ENCODE peak calls at places on chromosomes 5 and 9, in eight cellular contexts. N is T-helper 2 cell; W is dermis microvascular lymphatic vessel endothelial cell; T is activated CD8-positive, alpha-beta memory T cell treated with anti-CD3 and anti-CD28 coated beads for 48 hours; E is iris pigment epithelial cell; Y is endothelial cell; R is activated CD4-positive, alpha-beta T cell treated with anti-CD3 and anti-CD28 coated beads, Interleukin-2, amount 10 ng/mL, durations not matched to agents 7 days and 5 days; U is kidney epithelial cell. V is an unnamed sample.

GRCh38 chr5:136776022-136776927 is 410.9 kb upstream of the TRPC7 start:
- DNase-seq in Y (no peak), W (no peak), T (no peak), R (no peak), N (no peak), E (peak), U (no peak), V (no peak)

GRCh38 chr5:29161897-29162296 is 2031.6 kb upstream of the CDH6 start:
- DNase-seq in U (no peak), R (no peak), N (no peak), Y (no peak), E (no peak), T (no peak), W (no peak), V (no peak)

GRCh38 chr5:74622944-74623343 is 17.6 kb downstream of the ENC1 start:
- DNase-seq in N (no peak), T (no peak), E (no peak), U (no peak), Y (no peak), W (no peak), R (no peak), V (no peak)

GRCh38 chr5:43874772-43875171 is 271.8 kb downstream of the NNT start:
- DNase-seq in W (peak), N (no peak), R (no peak), E (no peak), Y (no peak), T (no peak), U (no peak), V (no peak)

GRCh38 chr9:133507246-133507965 is 17.4 kb downstream of the MYMK start:
- DNase-seq in R (no peak), T (no peak), Y (no peak), W (no peak), U (no peak), N (no peak), E (no peak), V (no peak)

GRCh38 chr9:12856608-12857007 is 81.8 kb downstream of the LURAP1L start:
- DNase-seq in N (no peak), R (no peak), Y (no peak), T (no peak), E (no peak), U (no peak), W (no peak), V (no peak)

GRCh38 chr5:16192311-16192710 is 12.7 kb upstream of the MARCHF11 start:
- DNase-seq in N (no peak), W (no peak), Y (no peak), R (no peak), U (no peak), T (no peak), E (no peak), V (no peak)

GRCh38 chr5:175885813-175886212 is 14.4 kb downstream of the CPLX2 start:
- DNase-seq in W (no peak), T (no peak), R (no peak), E (peak), N (no peak), Y (no peak), U (no peak), V (no peak)